ENCODE peak calls at places on chromosome 22, in seven cellular contexts. One of them, this sample, is unnamed.

GRCh38 chr22:37533995-37534394 is 14.8 kb upstream of the CARD10 start:
- DNase-seq in H4: peak
- DNase-seq in activated CD4-positive, alpha-beta T cell treated with anti-CD3 and anti-CD28 coated beads for 24 hours: no peak
- DNase-seq in fibroblast of the conjunctiva: no peak
- DNase-seq in SW480: peak
- DNase-seq in central memory CD4-positive, alpha-beta T cell: no peak
- DNase-seq in stimulated activated CD8-positive, alpha-beta memory T cell treated with anti-CD3 and anti-CD28 coated beads, Interleukin-15, amount 100 ng/mL, for 24 hours: no peak
- DNase-seq in this sample: no peak

GRCh38 chr22:41403532-41404318 is 22.0 kb downstream of the TEF start:
- DNase-seq in activated CD4-positive, alpha-beta T cell treated with anti-CD3 and anti-CD28 coated beads for 24 hours: peak
- DNase-seq in central memory CD4-positive, alpha-beta T cell: peak
- DNase-seq in stimulated activated CD8-positive, alpha-beta memory T cell treated with anti-CD3 and anti-CD28 coated beads, Interleukin-15, amount 100 ng/mL, for 24 hours: peak
- DNase-seq in H4: peak
- DNase-seq in fibroblast of the conjunctiva: peak
- DNase-seq in SW480: peak
- DNase-seq in this sample: peak

GRCh38 chr22:23183107-23183698 is 2.9 kb downstream of the BCR start:
- DNase-seq in central memory CD4-positive, alpha-beta T cell: no peak
- DNase-seq in activated CD4-positive, alpha-beta T cell treated with anti-CD3 and anti-CD28 coated beads for 24 hours: no peak
- DNase-seq in fibroblast of the conjunctiva: peak
- DNase-seq in stimulated activated CD8-positive, alpha-beta memory T cell treated with anti-CD3 and anti-CD28 coated beads, Interleukin-15, amount 100 ng/mL, for 24 hours: no peak
- DNase-seq in SW480: peak
- DNase-seq in H4: peak
- DNase-seq in this sample: peak

GRCh38 chr22:31646186-31647019 is 15.6 kb downstream of the PISD start:
- DNase-seq in H4: peak
- DNase-seq in SW480: peak
- DNase-seq in stimulated activated CD8-positive, alpha-beta memory T cell treated with anti-CD3 and anti-CD28 coated beads, Interleukin-15, amount 100 ng/mL, for 24 hours: no peak
- DNase-seq in central memory CD4-positive, alpha-beta T cell: no peak
- DNase-seq in activated CD4-positive, alpha-beta T cell treated with anti-CD3 and anti-CD28 coated beads for 24 hours: peak
- DNase-seq in fibroblast of the conjunctiva: peak
- DNase-seq in this sample: no peak

GRCh38 chr22:49185312-49185969 is 642.2 kb downstream of the BRD1 start:
- DNase-seq in central memory CD4-positive, alpha-beta T cell: no peak
- DNase-seq in fibroblast of the conjunctiva: no peak
- DNase-seq in stimulated activated CD8-positive, alpha-beta memory T cell treated with anti-CD3 and anti-CD28 coated beads, Interleukin-15, amount 100 ng/mL, for 24 hours: no peak
- DNase-seq in H4: no peak
- DNase-seq in activated CD4-positive, alpha-beta T cell treated with anti-CD3 and anti-CD28 coated beads for 24 hours: no peak
- DNase-seq in SW480: no peak
- DNase-seq in this sample: no peak

GRCh38 chr22:47195676-47196492 is 433.4 kb downstream of the TBC1D22A start:
- DNase-seq in H4: no peak
- DNase-seq in fibroblast of the conjunctiva: no peak
- DNase-seq in stimulated activated CD8-positive, alpha-beta memory T cell treated with anti-CD3 and anti-CD28 coated beads, Interleukin-15, amount 100 ng/mL, for 24 hours: no peak
- DNase-seq in SW480: no peak
- DNase-seq in activated CD4-positive, alpha-beta T cell treated with anti-CD3 and anti-CD28 coated beads for 24 hours: no peak
- DNase-seq in central memory CD4-positive, alpha-beta T cell: no peak
- DNase-seq in this sample: no peak

GRCh38 chr22:38345782-38346181 is 28.5 kb upstream of the CSNK1E start:
- DNase-seq in SW480: no peak
- DNase-seq in H4: no peak
- DNase-seq in central memory CD4-positive, alpha-beta T cell: no peak
- DNase-seq in fibroblast of the conjunctiva: no peak
- DNase-seq in activated CD4-positive, alpha-beta T cell treated with anti-CD3 and anti-CD28 coated beads for 24 hours: no peak
- DNase-seq in stimulated activated CD8-positive, alpha-beta memory T cell treated with anti-CD3 and anti-CD28 coated beads, Interleukin-15, amount 100 ng/mL, for 24 hours: no peak
- DNase-seq in this sample: no peak

GRCh38 chr22:42768385-42769035 is 47.8 kb upstream of the A4GALT start:
- DNase-seq in central memory CD4-positive, alpha-beta T cell: no peak
- DNase-seq in H4: no peak
- DNase-seq in stimulated activated CD8-positive, alpha-beta memory T cell treated with anti-CD3 and anti-CD28 coated beads, Interleukin-15, amount 100 ng/mL, for 24 hours: no peak
- DNase-seq in activated CD4-positive, alpha-beta T cell treated with anti-CD3 and anti-CD28 coated beads for 24 hours: no peak
- DNase-seq in SW480: no peak
- DNase-seq in fibroblast of the conjunctiva: no peak
- DNase-seq in this sample: no peak

GRCh38 chr22:46561435-46561905 is 24.1 kb upstream of the CELSR1 start:
- DNase-seq in central memory CD4-positive, alpha-beta T cell: no peak
- DNase-seq in stimulated activated CD8-positive, alpha-beta memory T cell treated with anti-CD3 and anti-CD28 coated beads, Interleukin-15, amount 100 ng/mL, for 24 hours: no peak
- DNase-seq in fibroblast of the conjunctiva: no peak
- DNase-seq in activated CD4-positive, alpha-beta T cell treated with anti-CD3 and anti-CD28 coated beads for 24 hours: no peak
- DNase-seq in H4: peak
- DNase-seq in SW480: peak
- DNase-seq in this sample: no peak

GRCh38 chr22:27602390-27602789 is 199.2 kb downstream of the MN1 start:
- DNase-seq in SW480: no peak
- DNase-seq in stimulated activated CD8-positive, alpha-beta memory T cell treated with anti-CD3 and anti-CD28 coated beads, Interleukin-15, amount 100 ng/mL, for 24 hours: no peak
- DNase-seq in activated CD4-positive, alpha-beta T cell treated with anti-CD3 and anti-CD28 coated beads for 24 hours: no peak
- DNase-seq in fibroblast of the conjunctiva: no peak
- DNase-seq in H4: no peak
- DNase-seq in central memory CD4-positive, alpha-beta T cell: no peak
- DNase-seq in this sample: no peak

GRCh38 chr22:26172389-26172990 is 3.2 kb downstream of the SEZ6L start:
- DNase-seq in H4: no peak
- DNase-seq in SW480: peak
- DNase-seq in stimulated activated CD8-positive, alpha-beta memory T cell treated with anti-CD3 and anti-CD28 coated beads, Interleukin-15, amount 100 ng/mL, for 24 hours: no peak
- DNase-seq in central memory CD4-positive, alpha-beta T cell: no peak
- DNase-seq in fibroblast of the conjunctiva: peak
- DNase-seq in activated CD4-positive, alpha-beta T cell treated with anti-CD3 and anti-CD28 coated beads for 24 hours: no peak
- DNase-seq in this sample: peak

GRCh38 chr22:19455033-19455432 is 7.5 kb upstream of the C22orf39 start:
- DNase-seq in H4: no peak
- DNase-seq in SW480: no peak
- DNase-seq in activated CD4-positive, alpha-beta T cell treated with anti-CD3 and anti-CD28 coated beads for 24 hours: no peak
- DNase-seq in stimulated activated CD8-positive, alpha-beta memory T cell treated with anti-CD3 and anti-CD28 coated beads, Interleukin-15, amount 100 ng/mL, for 24 hours: no peak
- DNase-seq in central memory CD4-positive, alpha-beta T cell: no peak
- DNase-seq in fibroblast of the conjunctiva: no peak
- DNase-seq in this sample: no peak

GRCh38 chr22:25282671-25283561 is 63.5 kb downstream of the CRYBB2 start:
- DNase-seq in SW480: no peak
- DNase-seq in H4: no peak
- DNase-seq in central memory CD4-positive, alpha-beta T cell: no peak
- DNase-seq in activated CD4-positive, alpha-beta T cell treated with anti-CD3 and anti-CD28 coated beads for 24 hours: no peak
- DNase-seq in stimulated activated CD8-positive, alpha-beta memory T cell treated with anti-CD3 and anti-CD28 coated beads, Interleukin-15, amount 100 ng/mL, for 24 hours: no peak
- DNase-seq in fibroblast of the conjunctiva: no peak
- DNase-seq in this sample: no peak

GRCh38 chr22:23218867-23219251 is 38.5 kb downstream of the BCR start:
- DNase-seq in H4: peak
- DNase-seq in activated CD4-positive, alpha-beta T cell treated with anti-CD3 and anti-CD28 coated beads for 24 hours: no peak
- DNase-seq in central memory CD4-positive, alpha-beta T cell: no peak
- DNase-seq in stimulated activated CD8-positive, alpha-beta memory T cell treated with anti-CD3 and anti-CD28 coated beads, Interleukin-15, amount 100 ng/mL, for 24 hours: no peak
- DNase-seq in SW480: no peak
- DNase-seq in fibroblast of the conjunctiva: no peak
- DNase-seq in this sample: no peak

GRCh38 chr22:44497218-44497903 is 672 bp downstream of the RTL6 start:
- DNase-seq in H4: no peak
- DNase-seq in fibroblast of the conjunctiva: peak
- DNase-seq in central memory CD4-positive, alpha-beta T cell: no peak
- DNase-seq in activated CD4-positive, alpha-beta T cell treated with anti-CD3 and anti-CD28 coated beads for 24 hours: no peak
- DNase-seq in SW480: no peak
- DNase-seq in stimulated activated CD8-positive, alpha-beta memory T cell treated with anti-CD3 and anti-CD28 coated beads, Interleukin-15, amount 100 ng/mL, for 24 hours: no peak
- DNase-seq in this sample: no peak

GRCh38 chr22:38069372-38070249 is 12.4 kb downstream of the PICK1 start:
- DNase-seq in stimulated activated CD8-positive, alpha-beta memory T cell treated with anti-CD3 and anti-CD28 coated beads, Interleukin-15, amount 100 ng/mL, for 24 hours: no peak
- DNase-seq in SW480: no peak
- DNase-seq in central memory CD4-positive, alpha-beta T cell: no peak
- DNase-seq in H4: no peak
- DNase-seq in activated CD4-positive, alpha-beta T cell treated with anti-CD3 and anti-CD28 coated beads for 24 hours: no peak
- DNase-seq in fibroblast of the conjunctiva: no peak
- DNase-seq in this sample: peak

This sample was measured in midbrain.